ENCODE peak calls at places on chromosomes 3 and 15, in four cellular contexts. L is A549, G is omental fat pad, C is Panc1. S is an unnamed sample.

GRCh38 chr15:44705981-44706380 is 5.1 kb downstream of the PATL2 start:
- DNase-seq in L (no peak), G (no peak), C (no peak), S (no peak)

GRCh38 chr15:31230630-31231485 is 95.8 kb upstream of the KLF13 start:
- DNase-seq in C (no peak), L (no peak), G (no peak), S (no peak)

GRCh38 chr15:22949074-22949547 is 31.1 kb downstream of the CYFIP1 start:
- DNase-seq in G (peak), L (no peak), C (no peak), S (no peak)

GRCh38 chr3:133568294-133569014 is 5.0 kb upstream of the CDV3 start:
- DNase-seq in L (peak), C (peak), G (no peak), S (peak)

GRCh38 chr15:60590935-60591490 is 112.1 kb upstream of the ICE2 start:
- DNase-seq in L (peak), C (no peak), G (no peak), S (peak)

GRCh38 chr3:160176923-160177322 is 48.3 kb upstream of the C3orf80 start:
- DNase-seq in G (no peak), C (no peak), L (no peak), S (no peak)

GRCh38 chr3:125160911-125161371 is 51.6 kb downstream of the SLC12A8 start:
- DNase-seq in G (no peak), L (no peak), C (no peak), S (no peak)

GRCh38 chr3:169836942-169837275 is 24.2 kb upstream of the LRRC34 start:
- DNase-seq in C (no peak), L (no peak), G (no peak), S (peak)

GRCh38 chr15:91342091-91342490 is 242.0 kb downstream of the SV2B start:
- DNase-seq in G (no peak), C (no peak), L (no peak), S (no peak)

GRCh38 chr3:5122741-5123706 is 932 bp downstream of the ARL8B start:
- DNase-seq in G (no peak), C (no peak), L (peak), S (peak)

GRCh38 chr3:11434697-11435096 is 162.5 kb downstream of the ATG7 start:
- DNase-seq in C (no peak), L (no peak), G (no peak), S (no peak)

GRCh38 chr15:88704791-88705768 is 66.3 kb downstream of the ISG20 start:
- DNase-seq in G (no peak), L (no peak), C (no peak), S (no peak)

GRCh38 chr15:25717116-25717755 is 145.9 kb downstream of the ATP10A start:
- DNase-seq in C (no peak), G (no peak), L (no peak), S (no peak)

GRCh38 chr15:71571641-71572040 is 238.7 kb upstream of the NR2E3 start:
- DNase-seq in G (no peak), C (no peak), L (no peak), S (no peak)

GRCh38 chr15:91561371-91562100 is 292.0 kb upstream of the SLCO3A1 start:
- DNase-seq in L (peak), C (no peak), G (no peak), S (peak)

GRCh38 chr3:69725994-69726571 is 13.2 kb upstream of the MITF start:
- DNase-seq in G (no peak), L (no peak), C (no peak), S (no peak)

GRCh38 chr15:67941643-67942315 is 101.9 kb upstream of the RNU6-1 start:
- DNase-seq in L (peak), G (no peak), C (no peak), S (no peak)

GRCh38 chr15:91853968-91854943 is 748 bp downstream of the SLCO3A1 start:
- DNase-seq in L (peak), G (no peak), C (no peak), S (no peak)

GRCh38 chr3:8532251-8532831 is 30.7 kb downstream of the LMCD1 start:
- DNase-seq in C (no peak), L (peak), G (no peak), S (peak)

GRCh38 chr3:51929420-51930003 is 12.2 kb downstream of the RRP9 start:
- DNase-seq in C (no peak), L (no peak), G (no peak), S (no peak)

GRCh38 chr15:64185331-64185911 is 22.6 kb upstream of the PPIB start:
- DNase-seq in G (no peak), C (no peak), L (no peak), S (no peak)

GRCh38 chr15:58503139-58504027 is 71.6 kb downstream of the LIPC start:
- DNase-seq in G (no peak), C (no peak), L (no peak), S (no peak)

GRCh38 chr15:45242289-45242688 is 9.7 kb upstream of the SLC28A2 start:
- DNase-seq in C (no peak), G (no peak), L (peak), S (no peak)

GRCh38 chr3:133208184-133208583 is 170.0 kb downstream of the TMEM108 start:
- DNase-seq in L (no peak), C (no peak), G (no peak), S (no peak)

DNA sequence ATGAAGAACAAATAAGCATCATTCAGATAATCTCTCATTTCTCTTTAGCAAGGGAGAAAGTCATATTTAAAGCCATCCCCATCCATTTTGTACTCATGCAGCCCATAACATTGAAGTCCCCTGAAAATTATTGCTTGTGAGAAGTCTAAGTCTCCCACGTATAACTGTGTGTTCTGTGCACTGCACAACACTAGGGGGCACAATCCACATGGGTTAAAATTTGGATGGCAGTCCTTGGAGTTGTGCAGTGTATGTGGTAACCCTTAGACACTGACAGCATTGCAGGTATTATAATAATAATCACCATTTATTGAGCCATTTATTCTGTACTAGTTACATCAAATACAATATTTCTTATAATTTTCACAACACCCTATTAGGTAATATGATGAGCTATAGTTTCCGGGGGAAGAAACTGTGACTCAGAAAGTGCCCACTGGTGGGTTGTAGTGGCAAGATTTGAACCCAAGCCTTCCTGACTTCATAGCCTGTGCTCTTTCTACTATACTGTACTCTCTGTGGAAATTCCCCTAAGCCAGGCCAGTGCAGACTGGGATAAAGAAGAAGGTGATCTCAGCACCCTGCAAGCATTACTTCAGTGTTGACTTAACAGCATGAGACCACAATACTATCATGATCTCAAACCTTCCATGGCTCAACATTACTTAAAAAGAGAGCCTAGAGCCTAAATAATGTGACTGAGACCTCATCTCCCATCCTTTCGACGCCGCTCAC is 15.7 kb downstream of the KCNAB1 start:
- DNase-seq in C (no peak), G (no peak), L (peak), S (no peak)
- TF ChIP-seq CTCF in C (peak), G (no peak), L (peak), S (peak)

DNA sequence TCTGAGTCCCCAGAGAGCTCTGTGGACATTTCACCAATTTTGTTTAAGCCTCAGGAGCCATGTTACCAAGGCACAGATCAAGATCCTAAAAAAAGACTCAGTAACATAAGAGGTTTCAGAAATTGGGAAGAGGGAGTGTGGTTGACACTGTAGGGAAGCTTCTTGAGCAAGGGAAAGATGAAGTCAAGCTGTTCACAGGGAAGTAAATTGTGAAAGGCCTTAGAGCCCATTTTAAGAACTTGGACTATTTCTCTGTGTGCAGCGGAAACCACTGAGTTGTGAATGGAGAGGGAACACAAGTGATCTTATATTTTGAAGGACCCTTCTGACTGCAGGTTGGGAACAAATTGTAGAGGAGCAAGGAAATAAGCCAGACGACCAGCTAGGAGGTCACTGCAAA is 18.7 kb downstream of the BCL2A1 start:
- DNase-seq in C (no peak), G (no peak), L (no peak), S (no peak)
- TF ChIP-seq CTCF in C (no peak), G (no peak), L (no peak), S (no peak)

DNA sequence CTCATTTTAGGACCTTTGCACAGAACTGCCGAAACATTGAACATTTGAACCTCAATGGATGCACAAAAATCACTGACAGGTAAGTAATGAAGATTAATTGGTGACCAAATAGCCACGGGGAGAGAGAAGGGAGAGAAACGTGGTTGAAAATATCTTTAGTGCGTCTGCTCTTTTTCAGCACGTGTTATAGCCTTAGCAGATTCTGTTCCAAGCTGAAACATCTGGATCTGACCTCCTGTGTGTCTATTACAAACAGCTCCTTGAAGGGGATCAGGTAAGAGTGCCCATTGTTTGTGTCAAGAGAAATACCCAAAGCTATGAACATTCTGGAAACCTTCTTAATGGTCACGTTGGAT is 67.1 kb downstream of the UBP1 start:
- DNase-seq in L (no peak), G (no peak), C (no peak), S (no peak)
- TF ChIP-seq CTCF in L (no peak), G (no peak), C (peak), S (no peak)

GRCh38 chr3:161545823-161546222 is 49.2 kb downstream of the OTOL1 start:
- DNase-seq in L (no peak), C (no peak), G (no peak), S (no peak)
- TF ChIP-seq CTCF in L (no peak), C (no peak), G (no peak), S (no peak)

DNA sequence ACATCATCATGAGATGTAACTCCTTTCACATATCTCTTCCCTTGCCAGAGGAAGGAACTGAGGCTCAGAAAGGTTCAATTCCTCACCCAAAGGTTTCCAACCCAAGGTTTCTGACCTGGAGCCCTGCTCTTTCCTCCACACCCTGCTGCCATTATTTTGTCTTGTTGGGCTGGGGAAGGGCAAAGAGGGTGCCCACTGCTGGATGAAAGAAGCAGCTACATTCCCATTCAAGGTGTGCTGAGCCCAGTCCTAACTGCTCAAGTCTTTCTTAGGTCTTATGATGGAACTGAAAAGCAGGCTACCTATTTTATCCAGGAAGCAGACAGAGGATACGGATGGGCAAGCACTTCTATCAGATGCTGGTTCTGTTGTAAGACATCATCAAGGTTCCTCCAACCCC is 258.0 kb upstream of the CTDSPL start:
- DNase-seq in C (no peak), L (peak), G (no peak), S (no peak)
- TF ChIP-seq CTCF in C (peak), L (no peak), G (no peak), S (no peak)

GRCh38 chr3:161343540-161343939 is 27.8 kb downstream of the SPTSSB start:
- DNase-seq in L (no peak), G (no peak), C (no peak), S (no peak)

GRCh38 chr3:161347726-161348125 is 23.6 kb downstream of the SPTSSB start:
- DNase-seq in C (no peak), G (no peak), L (no peak), S (no peak)

GRCh38 chr3:161345023-161345422 is 26.3 kb downstream of the SPTSSB start:
- DNase-seq in C (no peak), L (no peak), G (no peak), S (no peak)

GRCh38 chr3:161342629-161343028 is 28.7 kb downstream of the SPTSSB start:
- DNase-seq in L (no peak), C (no peak), G (no peak), S (no peak)

GRCh38 chr3:161343986-161344385 is 27.3 kb downstream of the SPTSSB start:
- DNase-seq in C (no peak), G (no peak), L (no peak), S (no peak)
- TF ChIP-seq CTCF in C (no peak), G (no peak), L (no peak), S (no peak)

GRCh38 chr3:46878796-46879436 is 1.4 kb downstream of the PTH1R start:
- DNase-seq in C (no peak), G (no peak), L (peak), S (no peak)
- TF ChIP-seq CTCF in C (no peak), G (no peak), L (no peak), S (no peak)

S was measured in HFFc6.